ENCODE peak calls at places on chromosomes 6 and 20, in eight cellular contexts. I is CD8-positive, alpha-beta memory T cell; J is hepatocyte; S is right cardiac atrium; Z is stomach; Q is lung; A is astrocyte of the cerebellum; H is gastrocnemius medialis. G is an unnamed sample.

GRCh38 chr20:40692240-40693011 is 3.4 kb upstream of the MAFB start:
- DNase-seq in S (no peak), J (no peak), H (no peak), A (no peak), Z (no peak), Q (no peak), I (no peak), G (no peak)

GRCh38 chr6:21132856-21133610 is 460.5 kb upstream of the SOX4 start:
- DNase-seq in J (no peak), I (no peak), S (no peak), A (no peak), Q (no peak), H (no peak), Z (no peak), G (peak)

GRCh38 chr20:17841751-17842191 is 126.8 kb downstream of the SNX5 start:
- DNase-seq in S (peak), H (peak), J (no peak), Z (no peak), A (peak), I (no peak), Q (no peak), G (no peak)

GRCh38 chr20:35312348-35312747 is 20.1 kb upstream of the FAM83C start:
- DNase-seq in Z (no peak), S (no peak), A (peak), Q (no peak), I (no peak), H (no peak), J (no peak), G (peak)

GRCh38 chr20:64080013-64080812 is at the start of gene OPRL1:
- DNase-seq in H (peak), Q (no peak), Z (no peak), A (no peak), I (peak), J (no peak), S (no peak), G (peak)

GRCh38 chr6:4316867-4317400 is 181.6 kb upstream of the ECI2 start:
- DNase-seq in H (peak), I (no peak), A (peak), S (peak), Q (no peak), Z (peak), J (peak), G (peak)

GRCh38 chr6:18155864-18156396 is 708 bp downstream of the KDM1B start:
- DNase-seq in Z (peak), I (peak), S (peak), Q (peak), J (peak), H (peak), A (no peak), G (peak)

GRCh38 chr6:134446228-134446848 is 128.4 kb upstream of the SGK1 start:
- DNase-seq in J (no peak), H (no peak), Q (no peak), S (no peak), Z (no peak), A (peak), I (no peak), G (peak)

GRCh38 chr6:9494864-9495263 is 920.0 kb downstream of the TFAP2A start:
- DNase-seq in Q (no peak), Z (no peak), I (no peak), J (no peak), A (peak), S (no peak), H (no peak), G (no peak)

GRCh38 chr6:85092224-85092623 is 327.8 kb upstream of the TBX18 start:
- DNase-seq in Q (no peak), S (no peak), Z (no peak), I (no peak), H (no peak), J (no peak), A (no peak), G (no peak)

GRCh38 chr6:107656381-107656780 is 166.5 kb downstream of the SOBP start:
- DNase-seq in I (no peak), Q (no peak), S (no peak), H (no peak), Z (no peak), J (no peak), A (no peak), G (no peak)

GRCh38 chr6:45195137-45195536 is 133.0 kb upstream of the RUNX2 start:
- DNase-seq in I (no peak), S (no peak), J (no peak), A (no peak), H (no peak), Q (no peak), Z (no peak), G (no peak)

GRCh38 chr20:35768731-35769664 is 2.8 kb upstream of the PHF20 start:
- DNase-seq in I (no peak), A (peak), J (peak), H (peak), Q (peak), Z (peak), S (peak), G (peak)

GRCh38 chr6:85580104-85580877 is 13.4 kb downstream of the SNX14 start:
- DNase-seq in A (no peak), H (no peak), S (no peak), Q (no peak), Z (peak), I (no peak), J (peak), G (no peak)

GRCh38 chr20:15760217-15760567 is 813.1 kb downstream of the KIF16B start:
- DNase-seq in I (no peak), Z (no peak), J (peak), H (no peak), Q (no peak), S (no peak), A (no peak), G (no peak)

GRCh38 chr6:134675110-134676038 is 274.5 kb downstream of the ALDH8A1 start:
- DNase-seq in Z (no peak), H (no peak), I (no peak), J (no peak), A (no peak), Q (no peak), S (no peak), G (no peak)

GRCh38 chr20:62321521-62321948 is 18.7 kb downstream of the ADRM1 start:
- DNase-seq in A (no peak), S (no peak), I (no peak), J (peak), H (no peak), Q (no peak), Z (no peak), G (no peak)

GRCh38 chr20:61569836-61570235 is 317.8 kb downstream of the CDH4 start:
- DNase-seq in H (no peak), A (no peak), I (no peak), J (no peak), Q (no peak), S (no peak), Z (no peak), G (no peak)

GRCh38 chr6:142301421-142302391 is at the start of gene ADGRG6:
- DNase-seq in J (peak), I (peak), A (no peak), H (no peak), S (peak), Q (peak), Z (peak), G (peak)

GRCh38 chr6:142304241-142304640 is 2.4 kb downstream of the ADGRG6 start:
- DNase-seq in A (no peak), H (no peak), J (no peak), S (no peak), I (no peak), Z (no peak), Q (no peak), G (no peak)

GRCh38 chr6:142300758-142301251 is 1.0 kb upstream of the ADGRG6 start:
- DNase-seq in A (no peak), Z (peak), I (no peak), S (peak), J (peak), Q (peak), H (no peak), G (peak)

GRCh38 chr6:142302427-142303190 is 802 bp downstream of the ADGRG6 start:
- DNase-seq in Q (peak), S (no peak), A (no peak), Z (no peak), I (no peak), H (no peak), J (peak), G (no peak)

GRCh38 chr6:142303191-142303564 is 1.4 kb downstream of the ADGRG6 start:
- DNase-seq in H (no peak), A (no peak), Z (no peak), S (no peak), I (no peak), Q (no peak), J (no peak), G (no peak)
- H3K4me3 ChIP-seq in H (no peak), A (no peak), Z (peak), S (peak), I (no peak), Q (no peak), J (peak), G (no peak)

GRCh38 chr20:58229198-58229802 is 847 bp upstream of the ANKRD60 start:
- DNase-seq in A (no peak), S (no peak), Z (no peak), Q (no peak), H (no peak), J (no peak), I (no peak), G (no peak)
- H3K4me3 ChIP-seq in A (peak), S (no peak), Z (no peak), Q (no peak), H (no peak), J (peak), I (no peak), G (peak)

GRCh38 chr6:132021552-132022375 is 70.6 kb upstream of the CCN2 start:
- DNase-seq in H (no peak), J (no peak), A (no peak), I (no peak), Q (no peak), Z (no peak), S (no peak), G (no peak)
- H3K4me3 ChIP-seq in H (no peak), J (no peak), A (no peak), I (no peak), Q (no peak), Z (no peak), S (no peak), G (no peak)

DNA sequence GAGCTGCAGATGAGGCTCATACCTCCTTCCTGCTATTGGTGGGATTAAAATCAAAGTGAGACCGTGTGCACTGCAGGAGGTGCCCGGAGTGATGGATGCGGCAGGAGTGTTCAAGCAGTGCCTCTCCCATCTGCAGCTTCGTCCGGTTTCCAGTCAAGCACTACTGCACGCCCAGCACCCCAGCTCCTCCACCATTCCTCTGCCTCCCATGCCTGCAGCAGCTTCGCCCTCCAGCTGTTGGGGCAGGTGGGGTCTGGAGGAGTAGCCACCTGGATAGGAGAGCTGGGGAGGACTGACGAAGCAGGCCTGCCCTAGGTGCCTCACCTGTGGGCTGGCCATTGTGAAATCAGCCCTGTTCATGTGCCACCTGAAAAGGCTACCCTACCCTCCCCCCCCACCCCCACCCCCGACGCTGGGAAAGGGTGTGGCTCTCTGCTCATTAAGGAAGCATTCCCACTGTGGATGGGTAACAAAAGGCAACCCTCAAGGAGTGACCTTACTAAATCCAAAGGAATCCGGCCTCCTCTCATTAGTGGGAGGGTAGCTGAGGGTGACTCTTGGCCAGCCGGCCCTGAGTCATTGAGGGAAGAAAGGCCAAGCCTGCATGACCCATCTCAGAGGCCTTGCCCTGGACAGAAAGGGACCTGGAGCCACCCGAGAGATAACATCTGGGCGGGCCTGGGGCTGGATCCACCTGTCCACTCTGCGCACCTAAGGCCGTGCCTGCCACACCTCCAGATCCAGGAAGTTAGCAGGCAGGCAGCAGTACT is 115.9 kb upstream of the ARMC2 start:
- DNase-seq in H (no peak), Z (peak), J (no peak), S (no peak), Q (no peak), A (no peak), I (no peak), G (no peak)
- H3K4me3 ChIP-seq in H (no peak), Z (no peak), J (no peak), S (no peak), Q (no peak), A (no peak), I (no peak), G (no peak)

DNA sequence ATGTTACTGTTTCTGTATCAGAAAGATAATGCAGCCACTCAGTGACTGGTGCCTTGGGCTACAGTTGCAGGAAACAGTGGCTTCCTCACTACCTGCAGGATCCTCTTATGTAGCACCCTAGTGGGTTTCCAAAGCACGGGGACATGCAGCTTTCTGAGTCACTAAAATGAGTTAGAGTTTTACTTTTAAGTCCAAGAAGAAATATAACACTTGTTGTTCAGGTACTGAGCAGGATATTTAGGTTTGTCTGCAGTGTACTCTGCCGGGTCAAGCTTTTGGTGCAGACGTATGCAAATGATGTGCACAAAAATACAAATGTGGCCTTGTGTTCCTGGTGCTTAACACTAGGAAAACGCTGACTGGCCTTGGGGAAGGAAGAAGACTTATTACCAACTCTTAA is 22.0 kb downstream of the ACSS1 start:
- DNase-seq in H (no peak), A (no peak), I (no peak), J (no peak), Q (no peak), Z (no peak), S (no peak), G (no peak)
- H3K4me3 ChIP-seq in H (no peak), A (no peak), I (no peak), J (no peak), Q (no peak), Z (no peak), S (no peak), G (peak)

GRCh38 chr6:140044626-140045025 is 670.2 kb upstream of the CITED2 start:
- DNase-seq in I (no peak), S (no peak), Q (no peak), H (no peak), A (no peak), Z (no peak), J (no peak), G (peak)

GRCh38 chr6:140045116-140045515 is 670.7 kb upstream of the CITED2 start:
- DNase-seq in H (no peak), A (no peak), I (no peak), Q (no peak), J (no peak), Z (no peak), S (no peak), G (peak)

GRCh38 chr6:140041571-140042332 is 667.3 kb upstream of the CITED2 start:
- DNase-seq in Q (no peak), S (no peak), I (no peak), A (no peak), J (no peak), H (no peak), Z (no peak), G (no peak)

GRCh38 chr6:140043357-140043756 is 668.9 kb upstream of the CITED2 start:
- DNase-seq in Q (no peak), S (no peak), H (no peak), I (no peak), J (peak), A (peak), Z (no peak), G (peak)

DNA sequence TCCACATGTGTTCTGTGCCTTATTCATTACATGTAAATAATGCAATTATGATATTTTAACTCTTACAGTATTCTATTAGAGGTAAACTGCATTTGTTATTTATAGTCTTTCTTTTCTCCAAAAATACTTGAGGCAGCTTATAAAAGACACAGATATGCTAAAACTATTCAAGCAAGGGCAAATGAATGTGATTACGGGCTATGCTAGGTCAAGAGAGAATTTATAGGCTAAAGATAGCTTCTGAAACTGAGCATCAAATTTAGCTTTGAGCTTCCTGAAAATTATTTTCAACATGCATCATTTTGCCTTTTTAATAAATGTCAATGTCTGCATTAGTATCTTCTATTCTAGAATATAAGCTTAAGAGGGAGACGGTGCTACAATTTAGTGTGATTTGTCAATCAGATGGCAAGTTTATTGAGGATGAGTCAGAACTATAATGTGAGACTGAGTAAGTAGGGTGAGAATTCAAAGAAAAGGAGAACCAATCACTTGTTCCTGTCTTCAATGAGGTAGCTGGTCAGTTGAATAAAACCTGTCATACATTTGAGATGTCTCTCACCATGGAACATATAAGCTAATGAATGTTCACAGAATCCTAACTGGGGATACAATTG is 669.4 kb upstream of the CITED2 start:
- DNase-seq in J (no peak), I (no peak), A (no peak), Q (no peak), H (no peak), Z (no peak), S (no peak), G (peak)
- H3K4me3 ChIP-seq in J (no peak), I (no peak), A (no peak), Q (no peak), H (no peak), Z (no peak), S (no peak), G (no peak)

DNA sequence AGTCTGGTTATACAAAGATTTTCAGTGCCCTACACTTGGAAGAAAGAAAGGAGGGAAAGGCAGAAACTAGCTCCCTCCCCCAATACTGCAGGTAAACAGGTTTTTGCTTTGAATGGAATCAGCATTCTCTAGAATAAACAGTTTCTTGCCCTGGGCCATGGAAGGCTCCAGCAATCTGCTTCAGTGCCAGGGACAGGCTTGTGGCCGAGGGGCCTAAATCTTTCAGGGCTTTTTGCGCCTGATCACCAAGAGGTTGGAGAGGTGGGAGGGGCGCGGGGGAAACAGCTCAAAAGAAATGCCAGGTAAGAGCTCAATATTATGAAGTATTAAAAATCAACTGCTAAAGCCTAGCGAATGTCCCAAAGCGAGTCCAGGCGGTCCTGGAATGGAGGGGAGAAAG is 23.8 kb downstream of the TFAP2B start:
- DNase-seq in S (no peak), J (no peak), H (no peak), Q (no peak), Z (no peak), A (no peak), I (no peak), G (no peak)
- H3K4me3 ChIP-seq in S (no peak), J (no peak), H (no peak), Q (no peak), Z (no peak), A (no peak), I (no peak), G (no peak)

G was measured in A673.